ENCODE peak calls at places on chromosomes 7 and 10, in six cellular contexts. O, Z, R, C, S and E are unnamed samples. For H3K4me1 and H3K36me3, the result is how much of the 10 kb centered on the place peaks cover.

GRCh38 chr10:63703740-63704345 is 182.6 kb downstream of the REEP3 start:
- DNase-seq in R (no peak), C (no peak), S (no peak), Z (no peak), O (no peak), E (no peak)

GRCh38 chr10:23275355-23275754 is 69.2 kb downstream of the C10orf67 start:
- DNase-seq in O (no peak), C (no peak), R (no peak), S (no peak), Z (no peak), E (no peak)

GRCh38 chr7:22561895-22562593 is 62.1 kb upstream of the STEAP1B start:
- DNase-seq in O (peak), Z (no peak), C (no peak), R (peak), S (no peak), E (no peak)

GRCh38 chr7:69906309-69906995 is 308.2 kb downstream of the AUTS2 start:
- DNase-seq in Z (no peak), C (peak), O (no peak), R (peak), S (no peak), E (no peak)

GRCh38 chr7:119572541-119572940 is 700.4 kb upstream of the KCND2 start:
- DNase-seq in R (no peak), Z (peak), O (no peak), C (no peak), S (no peak), E (no peak)

GRCh38 chr10:100339236-100339635 is 7.8 kb upstream of the SCD start:
- DNase-seq in R (no peak), S (no peak), Z (no peak), O (no peak), C (peak), E (no peak)

GRCh38 chr10:45118929-45119328 is 118.2 kb downstream of the ZNF22 start:
- DNase-seq in Z (no peak), C (no peak), R (no peak), S (no peak), O (no peak), E (no peak)

GRCh38 chr7:135831451-135832220 is 83.0 kb upstream of the FAM180A start:
- DNase-seq in C (no peak), R (no peak), Z (no peak), O (no peak), S (no peak), E (no peak)

GRCh38 chr7:130988443-130988842 is 254.4 kb upstream of the KLF14 start:
- DNase-seq in O (peak), C (no peak), Z (no peak), R (peak), S (no peak), E (no peak)

GRCh38 chr10:76779163-76779820 is 858.3 kb downstream of the KCNMA1 start:
- DNase-seq in S (peak), C (no peak), Z (no peak), R (peak), O (peak), E (no peak)

GRCh38 chr7:16982640-16983103 is 100.9 kb upstream of the AGR3 start:
- DNase-seq in C (peak), S (peak), R (peak), O (peak), Z (no peak), E (no peak)

GRCh38 chr7:2870471-2870941 is 26.4 kb upstream of the GNA12 start:
- DNase-seq in R (peak), S (no peak), O (peak), Z (peak), C (peak), E (peak)

GRCh38 chr7:18016547-18017444 is 10.8 kb downstream of the PRPS1L1 start:
- DNase-seq in S (no peak), R (peak), Z (no peak), C (no peak), O (no peak), E (no peak)

GRCh38 chr10:70558871-70559810 is 43.4 kb downstream of the PRF1 start:
- DNase-seq in R (peak), Z (peak), S (peak), C (peak), O (peak), E (peak)

GRCh38 chr10:509361-510102 is 179.9 kb downstream of the DIP2C start:
- DNase-seq in C (no peak), S (no peak), Z (peak), R (no peak), O (no peak), E (no peak)

GRCh38 chr7:97025983-97026704 is 1.5 kb upstream of the DLX5 start:
- DNase-seq in R (no peak), C (no peak), O (no peak), S (peak), Z (no peak), E (no peak)

GRCh38 chr7:82605247-82605864 is 161.8 kb upstream of the CACNA2D1 start:
- DNase-seq in C (peak), S (peak), R (peak), O (peak), Z (no peak), E (no peak)

GRCh38 chr7:157664034-157664433 is 327.2 kb downstream of the DNAJB6 start:
- DNase-seq in Z (no peak), C (no peak), R (no peak), S (no peak), O (no peak), E (no peak)

GRCh38 chr7:30771859-30772429 is 727 bp downstream of the MINDY4 start:
- DNase-seq in S (peak), C (no peak), O (no peak), Z (no peak), R (peak), E (no peak)

GRCh38 chr7:80806653-80807052 is 112.2 kb downstream of the SEMA3C start:
- DNase-seq in R (peak), O (no peak), C (no peak), Z (no peak), S (no peak), E (no peak)

GRCh38 chr10:31599626-31600504 is 280.8 kb downstream of the ZEB1 start:
- DNase-seq in R (no peak), S (peak), O (peak), Z (no peak), C (no peak), E (no peak)

GRCh38 chr7:34080513-34080912 is 175.2 kb downstream of the BMPER start:
- DNase-seq in O (peak), R (peak), C (no peak), Z (no peak), S (no peak), E (no peak)

GRCh38 chr10:121032460-121032859 is 181.3 kb downstream of the WDR11 start:
- DNase-seq in S (no peak), O (no peak), R (no peak), C (no peak), Z (no peak), E (no peak)

GRCh38 chr10:87918254-87918859 is 54.9 kb downstream of the PTEN start:
- DNase-seq in O (no peak), Z (no peak), C (no peak), S (no peak), R (no peak), E (no peak)

GRCh38 chr7:144526912-144527610 is 123.6 kb upstream of the NOBOX start:
- DNase-seq in C (no peak), R (no peak), O (no peak), S (no peak), Z (no peak), E (no peak)

GRCh38 chr10:89074120-89074519 is 83.5 kb downstream of the FAS start:
- DNase-seq in Z (no peak), R (peak), C (no peak), S (no peak), O (no peak), E (no peak)

GRCh38 chr10:77456414-77456813 is 181.2 kb downstream of the KCNMA1 start:
- DNase-seq in S (no peak), Z (no peak), O (peak), R (no peak), C (no peak), E (no peak)

GRCh38 chr10:18505719-18506118 is 145.7 kb downstream of the NSUN6 start:
- DNase-seq in S (no peak), C (no peak), Z (no peak), O (peak), R (peak), E (no peak)

GRCh38 chr10:30645340-30645827 is 15.8 kb upstream of the LYZL2 start:
- DNase-seq in R (peak), C (no peak), Z (no peak), S (no peak), O (peak), E (no peak)

GRCh38 chr7:1558181-1558811 is 2.3 kb upstream of the TMEM184A start:
- DNase-seq in O (no peak), S (no peak), R (no peak), Z (no peak), C (peak), E (no peak)

GRCh38 chr7:87413951-87414381 is 61.5 kb downstream of the ABCB4 start:
- DNase-seq in C (no peak), R (peak), Z (no peak), S (peak), O (peak), E (no peak)

DNA sequence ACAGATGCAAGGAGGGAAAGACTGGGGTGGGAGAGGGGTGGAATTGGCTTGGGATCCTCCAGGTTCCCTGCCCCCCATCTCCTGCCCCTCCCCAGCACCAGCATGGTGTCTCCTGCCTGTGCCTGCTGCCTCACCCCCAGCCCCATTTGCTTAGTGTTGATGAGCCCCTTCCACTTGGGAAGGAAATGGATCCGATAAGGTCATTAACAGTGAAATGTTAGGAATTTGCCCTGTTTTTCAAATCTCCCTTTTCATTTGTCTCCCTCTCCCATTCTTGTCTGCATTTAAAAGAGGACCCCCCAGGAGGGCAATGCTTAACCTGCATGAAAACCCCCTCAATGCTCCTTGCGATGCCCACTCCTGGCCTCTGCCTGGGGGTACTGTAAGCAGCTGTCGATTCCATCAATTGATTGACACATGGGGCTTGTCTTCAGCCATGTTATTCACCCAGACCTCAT is 51.5 kb downstream of the HK1 start:
- DNase-seq in R (no peak), O (no peak), Z (no peak), C (no peak), S (no peak), E (no peak)
- H3K4me1 ChIP-seq in R (under half), O (under half), Z (under half), C (under half), S (under half), E (under half)

GRCh38 chr10:81564143-81564542 is 310.9 kb upstream of the NRG3 start:
- DNase-seq in C (no peak), S (no peak), R (no peak), Z (no peak), O (no peak), E (no peak)
- H3K27ac ChIP-seq in C (no peak), S (no peak), R (no peak), Z (no peak), O (no peak), E (no peak)

GRCh38 chr7:32577421-32577820 is 82.1 kb downstream of the AVL9 start:
- DNase-seq in C (no peak), O (no peak), Z (no peak), R (no peak), S (no peak), E (no peak)

GRCh38 chr7:32582036-32582435 is 86.7 kb downstream of the AVL9 start:
- DNase-seq in O (peak), Z (no peak), C (no peak), S (peak), R (no peak), E (no peak)

GRCh38 chr7:32579776-32580175 is 84.5 kb downstream of the AVL9 start:
- DNase-seq in S (no peak), Z (no peak), O (no peak), R (no peak), C (no peak), E (no peak)

GRCh38 chr7:32583791-32584190 is 88.5 kb downstream of the AVL9 start:
- DNase-seq in R (peak), S (peak), Z (no peak), O (peak), C (no peak), E (no peak)

DNA sequence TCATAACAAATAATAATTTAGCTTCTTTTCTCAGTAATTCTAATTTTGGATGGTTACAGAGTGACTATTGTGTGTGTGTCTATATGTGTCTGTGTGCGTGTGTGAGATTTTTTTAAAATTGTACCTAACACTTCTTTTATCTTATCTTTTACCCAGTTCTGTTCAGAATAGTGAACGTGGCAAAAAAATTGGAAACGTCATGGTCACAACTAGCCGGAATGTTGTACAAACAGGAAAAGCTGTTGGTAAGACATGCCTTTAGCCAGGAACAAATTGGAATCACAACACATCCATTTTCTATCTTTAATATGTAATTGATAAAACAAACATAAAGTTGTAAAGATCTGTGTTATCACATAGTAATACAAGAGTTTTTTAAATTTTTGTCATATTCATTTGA is 85.4 kb downstream of the AVL9 start:
- DNase-seq in O (no peak), C (no peak), Z (no peak), S (no peak), R (no peak), E (no peak)
- H3K36me3 ChIP-seq in O (under half), C (half or more), Z (under half), S (half or more), R (under half), E (half or more)

GRCh38 chr7:126424985-126425384 is 827.8 kb downstream of the GRM8 start:
- DNase-seq in R (no peak), Z (no peak), O (no peak), S (no peak), C (no peak), E (no peak)
- H3K4me1 ChIP-seq in R (under half), Z (under half), O (under half), S (under half), C (under half), E (under half)

GRCh38 chr10:125795637-125796190 is 20.1 kb upstream of the MMP21 start:
- DNase-seq in O (no peak), Z (no peak), R (no peak), S (no peak), C (peak), E (no peak)
- H3K27ac ChIP-seq in O (no peak), Z (no peak), R (no peak), S (no peak), C (peak), E (no peak)

GRCh38 chr7:127413326-127413725 is 20.8 kb upstream of the ZNF800 start:
- DNase-seq in S (no peak), O (no peak), C (no peak), Z (no peak), R (no peak), E (no peak)

GRCh38 chr7:127415060-127415742 is 22.7 kb upstream of the ZNF800 start:
- DNase-seq in S (no peak), C (no peak), O (no peak), R (no peak), Z (no peak), E (no peak)

GRCh38 chr7:127417346-127417745 is 24.8 kb upstream of the ZNF800 start:
- DNase-seq in Z (no peak), O (no peak), R (no peak), S (no peak), C (no peak), E (no peak)

GRCh38 chr7:127409629-127410028 is 17.1 kb upstream of the ZNF800 start:
- DNase-seq in C (no peak), O (no peak), R (peak), Z (no peak), S (no peak), E (no peak)

DNA sequence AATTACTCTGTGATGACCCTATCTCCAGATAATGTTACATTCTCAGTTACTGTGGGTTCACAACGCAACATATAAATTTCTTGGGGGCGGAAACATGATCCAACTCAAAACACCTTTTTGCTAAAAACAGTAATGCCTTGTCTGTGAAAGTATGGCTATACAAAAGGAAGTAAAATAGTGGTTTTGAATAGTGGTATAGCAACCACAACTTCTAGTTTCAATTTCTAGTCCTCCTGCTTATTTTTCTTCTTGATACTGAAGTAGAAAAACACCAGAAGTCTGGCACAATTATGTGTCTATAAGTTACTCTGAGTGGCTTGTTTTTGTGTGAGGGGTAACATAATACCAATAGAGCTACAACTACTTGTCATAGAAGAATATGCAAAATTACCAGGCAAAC is 21.5 kb upstream of the ZNF800 start:
- DNase-seq in C (peak), S (no peak), Z (no peak), R (no peak), O (no peak), E (no peak)
- H3K36me3 ChIP-seq in C (under half), S (under half), Z (under half), R (under half), O (under half), E (under half)

DNA sequence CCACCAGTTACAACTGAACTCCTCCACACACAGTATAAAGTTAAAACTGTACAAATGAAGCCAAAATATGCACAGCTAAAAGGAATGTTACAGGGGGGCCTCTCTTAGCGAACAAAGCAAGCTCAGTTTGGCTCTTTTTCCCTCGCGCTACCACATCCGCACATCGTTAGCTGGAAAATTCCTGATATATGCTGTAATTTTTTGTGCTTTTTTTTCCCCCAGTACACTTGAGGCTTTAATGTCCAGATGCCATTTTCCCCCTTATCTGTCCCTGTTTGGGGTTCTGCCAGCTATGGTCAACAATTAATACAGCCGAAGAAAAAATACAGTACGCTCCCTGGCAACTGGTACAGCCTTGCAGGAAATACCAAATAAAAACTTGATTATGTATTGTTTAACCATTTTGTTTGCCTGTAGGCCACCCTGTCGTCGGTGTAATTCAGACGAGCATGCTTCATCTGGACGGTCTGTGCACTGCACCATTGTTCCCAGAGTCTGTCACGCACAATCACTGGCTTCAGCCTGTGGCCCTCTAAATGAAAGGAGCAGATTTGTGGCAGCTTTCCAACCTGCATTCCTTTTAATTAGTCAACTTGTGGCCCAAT is 108.1 kb upstream of the FAM133B start:
- DNase-seq in S (peak), Z (no peak), O (peak), R (peak), C (no peak), E (no peak)
- H3K4me1 ChIP-seq in S (half or more), Z (under half), O (under half), R (under half), C (under half), E (under half)

DNA sequence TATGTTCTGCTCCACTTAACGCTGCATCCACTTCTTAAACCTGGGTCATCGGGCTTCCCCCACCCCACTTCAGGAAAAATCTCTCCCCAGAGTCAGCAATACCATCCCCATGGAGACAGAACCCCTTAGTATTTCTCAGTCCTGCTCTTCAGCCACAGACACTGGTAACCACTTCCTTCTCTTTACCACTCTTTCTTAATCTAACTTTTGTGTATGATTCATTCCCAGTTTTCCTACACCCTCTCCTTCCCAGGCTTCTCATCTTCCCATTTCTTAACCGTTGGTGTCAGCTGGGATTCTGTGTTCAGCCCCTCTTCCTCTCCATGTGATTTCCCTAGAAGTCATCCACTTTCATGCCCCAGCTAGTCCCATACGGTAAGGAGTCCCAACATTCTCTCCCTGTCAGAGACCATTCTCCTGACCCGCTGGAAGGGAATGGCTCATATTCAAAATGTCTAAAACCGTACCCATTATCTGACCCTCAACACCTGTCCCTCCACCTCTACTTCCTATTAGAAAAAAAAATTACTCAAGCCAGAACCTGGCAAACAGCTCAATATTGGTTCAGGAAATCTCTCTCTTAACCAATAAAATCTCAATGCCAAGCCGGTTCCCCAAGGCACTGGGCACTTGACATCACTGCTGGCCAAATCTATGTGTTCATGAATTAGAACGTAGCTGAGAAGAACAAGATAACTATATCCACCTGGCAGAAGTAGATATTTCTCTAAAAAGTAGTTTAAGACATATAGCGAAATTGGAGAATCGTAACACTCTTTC is 89.4 kb downstream of the DGKI start:
- DNase-seq in C (no peak), Z (no peak), O (peak), S (no peak), R (peak), E (no peak)
- H3K27ac ChIP-seq in C (no peak), Z (no peak), O (no peak), S (no peak), R (no peak), E (no peak)

DNA sequence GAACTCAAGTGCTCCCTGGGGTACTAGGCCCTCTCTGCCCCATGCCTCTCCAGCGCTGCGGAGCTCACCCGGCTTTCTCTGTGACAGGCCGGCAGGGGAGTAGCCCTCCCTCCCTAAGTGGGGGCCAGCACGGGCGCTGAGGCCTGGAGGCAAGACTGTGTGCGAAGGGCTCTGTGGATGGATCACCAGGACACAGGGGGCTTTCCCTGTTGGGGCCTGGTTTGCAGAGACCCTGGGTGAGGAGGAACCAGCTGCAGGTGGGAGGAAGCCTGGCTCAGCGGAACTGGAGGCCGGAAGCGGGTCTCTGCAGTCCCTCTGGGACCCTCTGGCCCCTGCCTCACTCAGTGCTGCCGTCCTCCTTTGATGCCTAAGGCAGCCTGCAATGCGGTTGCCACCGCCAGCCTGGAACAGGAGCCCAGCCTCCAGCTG is 106.0 kb downstream of the CYTH3 start:
- DNase-seq in O (no peak), R (no peak), Z (no peak), C (peak), S (no peak), E (no peak)
- H3K36me3 ChIP-seq in O (under half), R (under half), Z (under half), C (under half), S (half or more), E (under half)